ENCODE peak calls at places on chromosomes 12 and 14, in ten cellular contexts. One of them, this sample, is unnamed.

GRCh38 chr12:127263621-127264020 is 1003.3 kb upstream of the TMEM132C start:
- DNase-seq in GM23248: no peak
- DNase-seq in NCI-H1694: no peak
- DNase-seq in adrenal gland: no peak
- DNase-seq in A172: no peak
- DNase-seq in stimulated activated CD4-positive, alpha-beta T cell treated with anti-CD3 and anti-CD28 coated beads, Interleukin-2, amount 100 ng/mL, for 48 hours: no peak
- DNase-seq in tibial nerve: no peak
- DNase-seq in MV-4-11: no peak
- DNase-seq in T-helper 1 cell: no peak
- DNase-seq in naive thymus-derived CD4-positive, alpha-beta T cell: no peak
- DNase-seq in this sample: no peak

GRCh38 chr12:75965661-75966060 is 65.9 kb downstream of the PHLDA1 start:
- DNase-seq in GM23248: no peak
- DNase-seq in NCI-H1694: no peak
- DNase-seq in adrenal gland: no peak
- DNase-seq in A172: no peak
- DNase-seq in stimulated activated CD4-positive, alpha-beta T cell treated with anti-CD3 and anti-CD28 coated beads, Interleukin-2, amount 100 ng/mL, for 48 hours: no peak
- DNase-seq in tibial nerve: no peak
- DNase-seq in MV-4-11: no peak
- DNase-seq in T-helper 1 cell: no peak
- DNase-seq in naive thymus-derived CD4-positive, alpha-beta T cell: no peak
- DNase-seq in this sample: no peak

GRCh38 chr12:107399061-107399460 is 286.5 kb upstream of the PWP1 start:
- DNase-seq in GM23248: peak
- DNase-seq in NCI-H1694: no peak
- DNase-seq in adrenal gland: no peak
- DNase-seq in A172: no peak
- DNase-seq in stimulated activated CD4-positive, alpha-beta T cell treated with anti-CD3 and anti-CD28 coated beads, Interleukin-2, amount 100 ng/mL, for 48 hours: no peak
- DNase-seq in tibial nerve: no peak
- DNase-seq in MV-4-11: no peak
- DNase-seq in T-helper 1 cell: no peak
- DNase-seq in naive thymus-derived CD4-positive, alpha-beta T cell: no peak
- DNase-seq in this sample: no peak

GRCh38 chr14:30267141-30267540 is 291.8 kb upstream of the G2E3 start:
- DNase-seq in GM23248: peak
- DNase-seq in NCI-H1694: no peak
- DNase-seq in adrenal gland: no peak
- DNase-seq in A172: peak
- DNase-seq in stimulated activated CD4-positive, alpha-beta T cell treated with anti-CD3 and anti-CD28 coated beads, Interleukin-2, amount 100 ng/mL, for 48 hours: no peak
- DNase-seq in tibial nerve: no peak
- DNase-seq in MV-4-11: no peak
- DNase-seq in T-helper 1 cell: no peak
- DNase-seq in naive thymus-derived CD4-positive, alpha-beta T cell: no peak
- DNase-seq in this sample: no peak

GRCh38 chr12:115868624-115869023 is 408.9 kb downstream of the MED13L start:
- DNase-seq in GM23248: no peak
- DNase-seq in NCI-H1694: no peak
- DNase-seq in adrenal gland: no peak
- DNase-seq in A172: no peak
- DNase-seq in stimulated activated CD4-positive, alpha-beta T cell treated with anti-CD3 and anti-CD28 coated beads, Interleukin-2, amount 100 ng/mL, for 48 hours: no peak
- DNase-seq in tibial nerve: no peak
- DNase-seq in MV-4-11: no peak
- DNase-seq in T-helper 1 cell: no peak
- DNase-seq in naive thymus-derived CD4-positive, alpha-beta T cell: no peak
- DNase-seq in this sample: no peak

GRCh38 chr12:75553398-75553797 is 42.0 kb upstream of the KRR1 start:
- DNase-seq in GM23248: peak
- DNase-seq in NCI-H1694: no peak
- DNase-seq in adrenal gland: no peak
- DNase-seq in A172: peak
- DNase-seq in stimulated activated CD4-positive, alpha-beta T cell treated with anti-CD3 and anti-CD28 coated beads, Interleukin-2, amount 100 ng/mL, for 48 hours: no peak
- DNase-seq in tibial nerve: no peak
- DNase-seq in MV-4-11: peak
- DNase-seq in T-helper 1 cell: no peak
- DNase-seq in naive thymus-derived CD4-positive, alpha-beta T cell: no peak
- DNase-seq in this sample: no peak

GRCh38 chr12:38932320-38932719 is 26.9 kb upstream of the CPNE8 start:
- DNase-seq in GM23248: no peak
- DNase-seq in NCI-H1694: no peak
- DNase-seq in adrenal gland: no peak
- DNase-seq in A172: no peak
- DNase-seq in stimulated activated CD4-positive, alpha-beta T cell treated with anti-CD3 and anti-CD28 coated beads, Interleukin-2, amount 100 ng/mL, for 48 hours: no peak
- DNase-seq in tibial nerve: no peak
- DNase-seq in MV-4-11: no peak
- DNase-seq in T-helper 1 cell: no peak
- DNase-seq in naive thymus-derived CD4-positive, alpha-beta T cell: no peak
- DNase-seq in this sample: no peak

GRCh38 chr12:52909256-52909655 is 4.4 kb upstream of the KRT8 start:
- DNase-seq in GM23248: no peak
- DNase-seq in NCI-H1694: no peak
- DNase-seq in adrenal gland: no peak
- DNase-seq in A172: no peak
- DNase-seq in stimulated activated CD4-positive, alpha-beta T cell treated with anti-CD3 and anti-CD28 coated beads, Interleukin-2, amount 100 ng/mL, for 48 hours: no peak
- DNase-seq in tibial nerve: no peak
- DNase-seq in MV-4-11: no peak
- DNase-seq in T-helper 1 cell: no peak
- DNase-seq in naive thymus-derived CD4-positive, alpha-beta T cell: no peak
- DNase-seq in this sample: no peak

GRCh38 chr14:105908481-105908911 is 382.1 kb downstream of the TMEM121 start:
- DNase-seq in GM23248: no peak
- DNase-seq in NCI-H1694: no peak
- DNase-seq in adrenal gland: no peak
- DNase-seq in A172: no peak
- DNase-seq in stimulated activated CD4-positive, alpha-beta T cell treated with anti-CD3 and anti-CD28 coated beads, Interleukin-2, amount 100 ng/mL, for 48 hours: no peak
- DNase-seq in tibial nerve: no peak
- DNase-seq in MV-4-11: no peak
- DNase-seq in T-helper 1 cell: no peak
- DNase-seq in naive thymus-derived CD4-positive, alpha-beta T cell: no peak
- DNase-seq in this sample: no peak

GRCh38 chr12:67517181-67517887 is 131.2 kb upstream of the DYRK2 start:
- DNase-seq in GM23248: peak
- DNase-seq in NCI-H1694: peak
- DNase-seq in adrenal gland: peak
- DNase-seq in A172: peak
- DNase-seq in stimulated activated CD4-positive, alpha-beta T cell treated with anti-CD3 and anti-CD28 coated beads, Interleukin-2, amount 100 ng/mL, for 48 hours: no peak
- DNase-seq in tibial nerve: peak
- DNase-seq in MV-4-11: no peak
- DNase-seq in T-helper 1 cell: no peak
- DNase-seq in naive thymus-derived CD4-positive, alpha-beta T cell: no peak
- DNase-seq in this sample: no peak

GRCh38 chr12:52582971-52583456 is 9.4 kb upstream of the KRT74 start:
- DNase-seq in GM23248: peak
- DNase-seq in NCI-H1694: peak
- DNase-seq in adrenal gland: peak
- DNase-seq in A172: peak
- DNase-seq in stimulated activated CD4-positive, alpha-beta T cell treated with anti-CD3 and anti-CD28 coated beads, Interleukin-2, amount 100 ng/mL, for 48 hours: peak
- DNase-seq in tibial nerve: peak
- DNase-seq in MV-4-11: peak
- DNase-seq in T-helper 1 cell: no peak
- DNase-seq in naive thymus-derived CD4-positive, alpha-beta T cell: peak
- DNase-seq in this sample: peak

GRCh38 chr12:51524386-51524901 is 66.6 kb upstream of the SCN8A start:
- DNase-seq in GM23248: no peak
- DNase-seq in NCI-H1694: no peak
- DNase-seq in adrenal gland: no peak
- DNase-seq in A172: no peak
- DNase-seq in stimulated activated CD4-positive, alpha-beta T cell treated with anti-CD3 and anti-CD28 coated beads, Interleukin-2, amount 100 ng/mL, for 48 hours: no peak
- DNase-seq in tibial nerve: no peak
- DNase-seq in MV-4-11: no peak
- DNase-seq in T-helper 1 cell: no peak
- DNase-seq in naive thymus-derived CD4-positive, alpha-beta T cell: no peak
- DNase-seq in this sample: peak

GRCh38 chr14:82999802-83000201 is 1466.1 kb upstream of the SEL1L start:
- DNase-seq in GM23248: peak
- DNase-seq in NCI-H1694: no peak
- DNase-seq in adrenal gland: no peak
- DNase-seq in A172: no peak
- DNase-seq in stimulated activated CD4-positive, alpha-beta T cell treated with anti-CD3 and anti-CD28 coated beads, Interleukin-2, amount 100 ng/mL, for 48 hours: no peak
- DNase-seq in tibial nerve: no peak
- DNase-seq in MV-4-11: no peak
- DNase-seq in T-helper 1 cell: no peak
- DNase-seq in naive thymus-derived CD4-positive, alpha-beta T cell: no peak
- DNase-seq in this sample: no peak

GRCh38 chr12:52532636-52533035 is 12.4 kb upstream of the KRT5 start:
- DNase-seq in GM23248: no peak
- DNase-seq in NCI-H1694: no peak
- DNase-seq in adrenal gland: no peak
- DNase-seq in A172: no peak
- DNase-seq in stimulated activated CD4-positive, alpha-beta T cell treated with anti-CD3 and anti-CD28 coated beads, Interleukin-2, amount 100 ng/mL, for 48 hours: no peak
- DNase-seq in tibial nerve: no peak
- DNase-seq in MV-4-11: peak
- DNase-seq in T-helper 1 cell: no peak
- DNase-seq in naive thymus-derived CD4-positive, alpha-beta T cell: no peak
- DNase-seq in this sample: no peak

GRCh38 chr12:56411781-56412639 is 37.2 kb downstream of the TIMELESS start:
- DNase-seq in GM23248: no peak
- DNase-seq in NCI-H1694: no peak
- DNase-seq in adrenal gland: no peak
- DNase-seq in A172: no peak
- DNase-seq in stimulated activated CD4-positive, alpha-beta T cell treated with anti-CD3 and anti-CD28 coated beads, Interleukin-2, amount 100 ng/mL, for 48 hours: no peak
- DNase-seq in tibial nerve: no peak
- DNase-seq in MV-4-11: no peak
- DNase-seq in T-helper 1 cell: no peak
- DNase-seq in naive thymus-derived CD4-positive, alpha-beta T cell: no peak
- DNase-seq in this sample: no peak

GRCh38 chr12:62677355-62677754 is 210.7 kb downstream of the MON2 start:
- DNase-seq in GM23248: no peak
- DNase-seq in NCI-H1694: no peak
- DNase-seq in adrenal gland: no peak
- DNase-seq in A172: no peak
- DNase-seq in stimulated activated CD4-positive, alpha-beta T cell treated with anti-CD3 and anti-CD28 coated beads, Interleukin-2, amount 100 ng/mL, for 48 hours: no peak
- DNase-seq in tibial nerve: no peak
- DNase-seq in MV-4-11: no peak
- DNase-seq in T-helper 1 cell: no peak
- DNase-seq in naive thymus-derived CD4-positive, alpha-beta T cell: no peak
- DNase-seq in this sample: no peak

GRCh38 chr14:89348726-89349125 is 68.3 kb downstream of the FOXN3 start:
- DNase-seq in GM23248: no peak
- DNase-seq in NCI-H1694: no peak
- DNase-seq in adrenal gland: no peak
- DNase-seq in A172: no peak
- DNase-seq in stimulated activated CD4-positive, alpha-beta T cell treated with anti-CD3 and anti-CD28 coated beads, Interleukin-2, amount 100 ng/mL, for 48 hours: no peak
- DNase-seq in tibial nerve: no peak
- DNase-seq in MV-4-11: no peak
- DNase-seq in T-helper 1 cell: no peak
- DNase-seq in naive thymus-derived CD4-positive, alpha-beta T cell: no peak
- DNase-seq in this sample: no peak

GRCh38 chr12:12086975-12087692 is 16.4 kb downstream of the BCL2L14 start:
- DNase-seq in GM23248: no peak
- DNase-seq in NCI-H1694: no peak
- DNase-seq in adrenal gland: no peak
- DNase-seq in A172: no peak
- DNase-seq in stimulated activated CD4-positive, alpha-beta T cell treated with anti-CD3 and anti-CD28 coated beads, Interleukin-2, amount 100 ng/mL, for 48 hours: no peak
- DNase-seq in tibial nerve: no peak
- DNase-seq in MV-4-11: no peak
- DNase-seq in T-helper 1 cell: no peak
- DNase-seq in naive thymus-derived CD4-positive, alpha-beta T cell: no peak
- DNase-seq in this sample: no peak

GRCh38 chr12:117818400-117818799 is 150.4 kb downstream of the KSR2 start:
- DNase-seq in GM23248: no peak
- DNase-seq in NCI-H1694: no peak
- DNase-seq in adrenal gland: no peak
- DNase-seq in A172: peak
- DNase-seq in stimulated activated CD4-positive, alpha-beta T cell treated with anti-CD3 and anti-CD28 coated beads, Interleukin-2, amount 100 ng/mL, for 48 hours: no peak
- DNase-seq in tibial nerve: no peak
- DNase-seq in MV-4-11: no peak
- DNase-seq in T-helper 1 cell: no peak
- DNase-seq in naive thymus-derived CD4-positive, alpha-beta T cell: no peak
- DNase-seq in this sample: no peak

GRCh38 chr14:34301107-34301734 is 160.8 kb downstream of the SPTSSA start:
- DNase-seq in GM23248: peak
- DNase-seq in NCI-H1694: peak
- DNase-seq in adrenal gland: no peak
- DNase-seq in A172: peak
- DNase-seq in stimulated activated CD4-positive, alpha-beta T cell treated with anti-CD3 and anti-CD28 coated beads, Interleukin-2, amount 100 ng/mL, for 48 hours: no peak
- DNase-seq in tibial nerve: no peak
- DNase-seq in MV-4-11: no peak
- DNase-seq in T-helper 1 cell: no peak
- DNase-seq in naive thymus-derived CD4-positive, alpha-beta T cell: no peak
- DNase-seq in this sample: peak

GRCh38 chr12:129530517-129530916 is 373.3 kb downstream of the TMEM132D start:
- DNase-seq in GM23248: no peak
- DNase-seq in NCI-H1694: no peak
- DNase-seq in adrenal gland: no peak
- DNase-seq in A172: no peak
- DNase-seq in stimulated activated CD4-positive, alpha-beta T cell treated with anti-CD3 and anti-CD28 coated beads, Interleukin-2, amount 100 ng/mL, for 48 hours: no peak
- DNase-seq in tibial nerve: no peak
- DNase-seq in MV-4-11: peak
- DNase-seq in T-helper 1 cell: no peak
- DNase-seq in naive thymus-derived CD4-positive, alpha-beta T cell: no peak
- DNase-seq in this sample: no peak

GRCh38 chr12:120010661-120011230 is 21.7 kb downstream of the BICDL1 start:
- DNase-seq in GM23248: no peak
- DNase-seq in NCI-H1694: no peak
- DNase-seq in adrenal gland: no peak
- DNase-seq in A172: no peak
- DNase-seq in stimulated activated CD4-positive, alpha-beta T cell treated with anti-CD3 and anti-CD28 coated beads, Interleukin-2, amount 100 ng/mL, for 48 hours: no peak
- DNase-seq in tibial nerve: no peak
- DNase-seq in MV-4-11: no peak
- DNase-seq in T-helper 1 cell: no peak
- DNase-seq in naive thymus-derived CD4-positive, alpha-beta T cell: peak
- DNase-seq in this sample: no peak

GRCh38 chr12:27555928-27556778 is 32.1 kb downstream of the PPFIBP1 start:
- DNase-seq in GM23248: peak
- DNase-seq in NCI-H1694: no peak
- DNase-seq in adrenal gland: no peak
- DNase-seq in A172: peak
- DNase-seq in stimulated activated CD4-positive, alpha-beta T cell treated with anti-CD3 and anti-CD28 coated beads, Interleukin-2, amount 100 ng/mL, for 48 hours: no peak
- DNase-seq in tibial nerve: no peak
- DNase-seq in MV-4-11: peak
- DNase-seq in T-helper 1 cell: no peak
- DNase-seq in naive thymus-derived CD4-positive, alpha-beta T cell: no peak
- DNase-seq in this sample: no peak

GRCh38 chr14:104880584-104881210 is 15.6 kb downstream of the CEP170B start:
- DNase-seq in GM23248: no peak
- DNase-seq in NCI-H1694: no peak
- DNase-seq in adrenal gland: peak
- DNase-seq in A172: no peak
- DNase-seq in stimulated activated CD4-positive, alpha-beta T cell treated with anti-CD3 and anti-CD28 coated beads, Interleukin-2, amount 100 ng/mL, for 48 hours: no peak
- DNase-seq in tibial nerve: no peak
- DNase-seq in MV-4-11: no peak
- DNase-seq in T-helper 1 cell: no peak
- DNase-seq in naive thymus-derived CD4-positive, alpha-beta T cell: no peak
- DNase-seq in this sample: no peak

GRCh38 chr14:102209224-102209966 is 69.7 kb downstream of the WDR20 start:
- DNase-seq in GM23248: peak
- DNase-seq in NCI-H1694: no peak
- DNase-seq in adrenal gland: peak
- DNase-seq in A172: no peak
- DNase-seq in stimulated activated CD4-positive, alpha-beta T cell treated with anti-CD3 and anti-CD28 coated beads, Interleukin-2, amount 100 ng/mL, for 48 hours: no peak
- DNase-seq in tibial nerve: no peak
- DNase-seq in MV-4-11: no peak
- DNase-seq in T-helper 1 cell: no peak
- DNase-seq in naive thymus-derived CD4-positive, alpha-beta T cell: no peak
- DNase-seq in this sample: no peak